ENCODE peak calls at places on chromosomes 2 and 18, in ten cellular contexts. One of them, this sample, is unnamed. For H3K4me1, the result is how much of the 10 kb centered on the place peaks cover.

GRCh38 chr2:159208449-159208848 is 78.1 kb downstream of the WDSUB1 start:
- DNase-seq in upper lobe of right lung: no peak
- DNase-seq in Peyer's patch: no peak
- DNase-seq in K562: peak
- DNase-seq in fibroblast of lung: no peak
- DNase-seq in cardiac muscle cell: no peak
- DNase-seq in hepatocyte: no peak
- DNase-seq in stomach: no peak
- DNase-seq in ovary: no peak
- DNase-seq in psoas muscle: no peak
- DNase-seq in this sample: peak

GRCh38 chr2:72937356-72937669 is 20.0 kb downstream of the EMX1 start:
- DNase-seq in upper lobe of right lung: no peak
- DNase-seq in Peyer's patch: no peak
- DNase-seq in K562: no peak
- DNase-seq in fibroblast of lung: no peak
- DNase-seq in cardiac muscle cell: no peak
- DNase-seq in hepatocyte: no peak
- DNase-seq in stomach: no peak
- DNase-seq in ovary: no peak
- DNase-seq in psoas muscle: peak
- DNase-seq in this sample: no peak

GRCh38 chr2:204625135-204625534 is 79.9 kb downstream of the PARD3B start:
- DNase-seq in upper lobe of right lung: no peak
- DNase-seq in Peyer's patch: no peak
- DNase-seq in K562: no peak
- DNase-seq in fibroblast of lung: peak
- DNase-seq in cardiac muscle cell: no peak
- DNase-seq in hepatocyte: no peak
- DNase-seq in stomach: no peak
- DNase-seq in ovary: no peak
- DNase-seq in psoas muscle: no peak
- DNase-seq in this sample: no peak

GRCh38 chr2:224145751-224146355 is 106.8 kb upstream of the SERPINE2 start:
- DNase-seq in upper lobe of right lung: no peak
- DNase-seq in Peyer's patch: peak
- DNase-seq in K562: no peak
- DNase-seq in fibroblast of lung: peak
- DNase-seq in cardiac muscle cell: no peak
- DNase-seq in hepatocyte: peak
- DNase-seq in stomach: no peak
- DNase-seq in ovary: no peak
- DNase-seq in psoas muscle: peak
- DNase-seq in this sample: peak

GRCh38 chr2:63301481-63301880 is 250.9 kb downstream of the OTX1 start:
- DNase-seq in upper lobe of right lung: no peak
- DNase-seq in Peyer's patch: no peak
- DNase-seq in K562: no peak
- DNase-seq in fibroblast of lung: no peak
- DNase-seq in cardiac muscle cell: no peak
- DNase-seq in hepatocyte: no peak
- DNase-seq in stomach: no peak
- DNase-seq in ovary: no peak
- DNase-seq in psoas muscle: no peak
- DNase-seq in this sample: no peak

GRCh38 chr2:150303281-150303680 is 184.2 kb downstream of the RND3 start:
- DNase-seq in upper lobe of right lung: no peak
- DNase-seq in Peyer's patch: no peak
- DNase-seq in K562: no peak
- DNase-seq in fibroblast of lung: peak
- DNase-seq in cardiac muscle cell: no peak
- DNase-seq in hepatocyte: no peak
- DNase-seq in stomach: no peak
- DNase-seq in ovary: no peak
- DNase-seq in psoas muscle: no peak
- DNase-seq in this sample: no peak

GRCh38 chr2:64065516-64065915 is 46.3 kb upstream of the VPS54 start:
- DNase-seq in upper lobe of right lung: no peak
- DNase-seq in Peyer's patch: no peak
- DNase-seq in K562: no peak
- DNase-seq in fibroblast of lung: no peak
- DNase-seq in cardiac muscle cell: no peak
- DNase-seq in hepatocyte: no peak
- DNase-seq in stomach: no peak
- DNase-seq in ovary: no peak
- DNase-seq in psoas muscle: no peak
- DNase-seq in this sample: no peak

GRCh38 chr2:231711677-231712461 is 3.5 kb downstream of the PTMA start:
- DNase-seq in upper lobe of right lung: no peak
- DNase-seq in Peyer's patch: no peak
- DNase-seq in K562: no peak
- DNase-seq in fibroblast of lung: no peak
- DNase-seq in cardiac muscle cell: no peak
- DNase-seq in hepatocyte: no peak
- DNase-seq in stomach: no peak
- DNase-seq in ovary: peak
- DNase-seq in psoas muscle: no peak
- DNase-seq in this sample: no peak

GRCh38 chr2:176118606-176119370 is 2.2 kb downstream of the HOXD10 start:
- DNase-seq in upper lobe of right lung: no peak
- DNase-seq in Peyer's patch: no peak
- DNase-seq in K562: peak
- DNase-seq in fibroblast of lung: no peak
- DNase-seq in cardiac muscle cell: no peak
- DNase-seq in hepatocyte: no peak
- DNase-seq in stomach: no peak
- DNase-seq in ovary: no peak
- DNase-seq in psoas muscle: no peak
- DNase-seq in this sample: peak

GRCh38 chr2:212979799-212980198 is 171.6 kb downstream of the IKZF2 start:
- DNase-seq in upper lobe of right lung: no peak
- DNase-seq in Peyer's patch: no peak
- DNase-seq in K562: no peak
- DNase-seq in fibroblast of lung: no peak
- DNase-seq in cardiac muscle cell: no peak
- DNase-seq in hepatocyte: no peak
- DNase-seq in stomach: no peak
- DNase-seq in ovary: no peak
- DNase-seq in psoas muscle: no peak
- DNase-seq in this sample: no peak

GRCh38 chr18:66951750-66952149 is 347.9 kb upstream of the CDH19 start:
- DNase-seq in upper lobe of right lung: no peak
- DNase-seq in Peyer's patch: no peak
- DNase-seq in K562: no peak
- DNase-seq in fibroblast of lung: no peak
- DNase-seq in cardiac muscle cell: no peak
- DNase-seq in hepatocyte: no peak
- DNase-seq in stomach: no peak
- DNase-seq in ovary: no peak
- DNase-seq in psoas muscle: no peak
- DNase-seq in this sample: no peak

GRCh38 chr2:178425255-178425827 is 25.6 kb downstream of the PRKRA start:
- DNase-seq in upper lobe of right lung: no peak
- DNase-seq in Peyer's patch: no peak
- DNase-seq in K562: no peak
- DNase-seq in fibroblast of lung: no peak
- DNase-seq in cardiac muscle cell: no peak
- DNase-seq in hepatocyte: no peak
- DNase-seq in stomach: no peak
- DNase-seq in ovary: no peak
- DNase-seq in psoas muscle: no peak
- DNase-seq in this sample: no peak

GRCh38 chr2:43293744-43294695 is 67.6 kb upstream of the ZFP36L2 start:
- DNase-seq in upper lobe of right lung: no peak
- DNase-seq in Peyer's patch: no peak
- DNase-seq in K562: peak
- DNase-seq in fibroblast of lung: peak
- DNase-seq in cardiac muscle cell: peak
- DNase-seq in hepatocyte: peak
- DNase-seq in stomach: no peak
- DNase-seq in ovary: no peak
- DNase-seq in psoas muscle: no peak
- DNase-seq in this sample: peak

GRCh38 chr18:2716394-2717326 is 61.1 kb downstream of the SMCHD1 start:
- DNase-seq in upper lobe of right lung: no peak
- DNase-seq in Peyer's patch: no peak
- DNase-seq in K562: no peak
- DNase-seq in fibroblast of lung: no peak
- DNase-seq in cardiac muscle cell: no peak
- DNase-seq in hepatocyte: no peak
- DNase-seq in stomach: no peak
- DNase-seq in ovary: no peak
- DNase-seq in psoas muscle: peak
- DNase-seq in this sample: no peak

GRCh38 chr2:235981629-235982028 is 186.6 kb downstream of the GBX2 start:
- DNase-seq in upper lobe of right lung: no peak
- DNase-seq in Peyer's patch: no peak
- DNase-seq in K562: no peak
- DNase-seq in fibroblast of lung: no peak
- DNase-seq in cardiac muscle cell: peak
- DNase-seq in hepatocyte: no peak
- DNase-seq in stomach: no peak
- DNase-seq in ovary: no peak
- DNase-seq in psoas muscle: no peak
- DNase-seq in this sample: no peak

GRCh38 chr2:17303496-17303895 is 214.7 kb downstream of the RAD51AP2 start:
- DNase-seq in upper lobe of right lung: no peak
- DNase-seq in Peyer's patch: no peak
- DNase-seq in K562: no peak
- DNase-seq in fibroblast of lung: peak
- DNase-seq in cardiac muscle cell: no peak
- DNase-seq in hepatocyte: no peak
- DNase-seq in stomach: no peak
- DNase-seq in ovary: no peak
- DNase-seq in psoas muscle: no peak
- DNase-seq in this sample: peak

DNA sequence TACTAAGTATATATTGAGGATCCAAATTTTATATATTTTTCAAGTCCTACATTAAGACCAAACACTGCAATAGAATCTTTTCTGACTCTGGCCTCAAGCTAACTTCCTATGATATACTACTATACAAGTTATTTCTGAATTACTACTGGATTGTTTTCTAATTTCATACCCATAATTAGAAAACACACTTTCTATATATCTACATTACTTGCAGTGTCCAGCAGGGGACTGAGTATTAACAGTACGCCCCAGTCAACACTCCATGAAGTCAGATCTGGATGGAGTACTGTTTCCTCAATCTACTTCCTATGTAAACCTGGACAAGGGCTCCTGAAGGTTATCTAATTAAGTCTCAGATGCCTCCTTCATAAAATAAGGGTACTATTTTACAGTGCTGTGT is 26.5 kb downstream of the RMP24 start:
- DNase-seq in upper lobe of right lung: no peak
- DNase-seq in Peyer's patch: no peak
- DNase-seq in K562: peak
- DNase-seq in fibroblast of lung: no peak
- DNase-seq in cardiac muscle cell: no peak
- DNase-seq in hepatocyte: no peak
- DNase-seq in stomach: no peak
- DNase-seq in ovary: no peak
- DNase-seq in psoas muscle: no peak
- DNase-seq in this sample: no peak
- TF ChIP-seq CTCF in upper lobe of right lung: peak
- TF ChIP-seq CTCF in Peyer's patch: no peak
- TF ChIP-seq CTCF in K562: peak
- TF ChIP-seq CTCF in fibroblast of lung: peak
- TF ChIP-seq CTCF in cardiac muscle cell: peak
- TF ChIP-seq CTCF in hepatocyte: no peak
- TF ChIP-seq CTCF in stomach: no peak
- TF ChIP-seq CTCF in ovary: no peak
- TF ChIP-seq CTCF in psoas muscle: no peak
- TF ChIP-seq CTCF in this sample: peak

DNA sequence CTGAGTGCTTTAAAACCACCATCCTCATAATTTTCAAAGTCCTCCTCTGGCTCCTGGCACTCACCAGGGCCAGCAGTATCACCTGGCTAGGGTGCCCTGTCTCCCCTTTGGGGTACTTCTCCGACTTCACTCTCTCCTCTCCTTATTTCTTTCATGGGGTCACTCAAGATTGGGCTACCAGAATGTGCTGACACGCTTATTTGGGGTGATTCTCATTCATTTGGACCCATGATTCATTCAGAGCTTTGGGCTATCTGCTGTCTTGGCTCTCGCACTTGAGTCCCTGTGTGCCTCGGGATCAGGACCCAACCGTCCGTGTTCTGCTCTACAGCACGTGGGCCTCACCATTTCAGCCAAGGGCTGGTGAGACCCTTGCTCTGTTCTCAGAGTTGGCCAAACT is 70.1 kb upstream of the NEDD4L start:
- DNase-seq in upper lobe of right lung: no peak
- DNase-seq in Peyer's patch: no peak
- DNase-seq in K562: no peak
- DNase-seq in fibroblast of lung: no peak
- DNase-seq in cardiac muscle cell: no peak
- DNase-seq in hepatocyte: no peak
- DNase-seq in stomach: no peak
- DNase-seq in ovary: no peak
- DNase-seq in psoas muscle: no peak
- DNase-seq in this sample: no peak
- H3K4me1 ChIP-seq in upper lobe of right lung: under half
- H3K4me1 ChIP-seq in Peyer's patch: under half
- H3K4me1 ChIP-seq in K562: under half
- H3K4me1 ChIP-seq in fibroblast of lung: under half
- H3K4me1 ChIP-seq in cardiac muscle cell: under half
- H3K4me1 ChIP-seq in hepatocyte: under half
- H3K4me1 ChIP-seq in stomach: under half
- H3K4me1 ChIP-seq in ovary: under half
- H3K4me1 ChIP-seq in psoas muscle: under half
- H3K4me1 ChIP-seq in this sample: under half

GRCh38 chr2:27705851-27706622 is 42.3 kb downstream of the SLC4A1AP start:
- DNase-seq in upper lobe of right lung: no peak
- DNase-seq in Peyer's patch: peak
- DNase-seq in K562: peak
- DNase-seq in fibroblast of lung: peak
- DNase-seq in cardiac muscle cell: no peak
- DNase-seq in hepatocyte: peak
- DNase-seq in stomach: peak
- DNase-seq in ovary: peak
- DNase-seq in psoas muscle: peak
- DNase-seq in this sample: peak
- TF ChIP-seq CTCF in upper lobe of right lung: no peak
- TF ChIP-seq CTCF in Peyer's patch: no peak
- TF ChIP-seq CTCF in K562: no peak
- TF ChIP-seq CTCF in fibroblast of lung: no peak
- TF ChIP-seq CTCF in cardiac muscle cell: no peak
- TF ChIP-seq CTCF in hepatocyte: no peak
- TF ChIP-seq CTCF in stomach: no peak
- TF ChIP-seq CTCF in ovary: no peak
- TF ChIP-seq CTCF in psoas muscle: no peak
- TF ChIP-seq CTCF in this sample: no peak

DNA sequence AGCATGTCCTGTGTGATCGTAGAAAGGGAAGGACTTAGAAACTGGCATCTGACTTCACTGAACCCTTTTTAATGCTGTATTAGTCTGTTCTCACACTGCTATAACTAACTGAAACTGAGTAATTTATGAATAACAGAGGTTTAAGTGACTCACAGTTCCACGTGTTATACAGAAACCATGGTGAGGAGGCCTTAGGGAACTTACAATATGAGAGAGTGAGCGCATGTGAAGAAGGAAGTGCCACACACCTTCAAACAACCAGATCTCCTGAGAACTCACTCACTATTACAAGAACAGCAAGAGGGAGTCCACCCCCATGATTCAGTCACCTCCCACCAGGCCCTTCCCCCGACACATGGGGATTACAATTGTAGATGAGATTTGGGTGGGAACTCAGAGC is 811.3 kb downstream of the CPS1 start:
- DNase-seq in upper lobe of right lung: no peak
- DNase-seq in Peyer's patch: no peak
- DNase-seq in K562: no peak
- DNase-seq in fibroblast of lung: no peak
- DNase-seq in cardiac muscle cell: no peak
- DNase-seq in hepatocyte: no peak
- DNase-seq in stomach: no peak
- DNase-seq in ovary: no peak
- DNase-seq in psoas muscle: no peak
- DNase-seq in this sample: no peak
- H3K4me1 ChIP-seq in upper lobe of right lung: under half
- H3K4me1 ChIP-seq in Peyer's patch: under half
- H3K4me1 ChIP-seq in K562: under half
- H3K4me1 ChIP-seq in fibroblast of lung: under half
- H3K4me1 ChIP-seq in cardiac muscle cell: under half
- H3K4me1 ChIP-seq in hepatocyte: under half
- H3K4me1 ChIP-seq in stomach: under half
- H3K4me1 ChIP-seq in ovary: under half
- H3K4me1 ChIP-seq in psoas muscle: under half
- H3K4me1 ChIP-seq in this sample: under half